ENCODE peak calls at places on chromosomes 5 and 9, in five cellular contexts. R is lower lobe of right lung, F is GM10248, V is mucosa of descending colon, D is progenitor cell of endocrine pancreas. M is an unnamed sample.

GRCh38 chr5:128144491-128144890 is 60.9 kb downstream of the SLC12A2 start:
- DNase-seq in V (no peak), R (no peak), D (no peak), F (no peak), M (no peak)

GRCh38 chr5:169083394-169084018 is 217.4 kb downstream of the SLIT3 start:
- DNase-seq in R (no peak), F (no peak), D (no peak), V (no peak), M (no peak)

GRCh38 chr9:100521282-100521681 is 48.3 kb downstream of the TMEFF1 start:
- DNase-seq in V (no peak), R (no peak), F (no peak), D (no peak), M (no peak)

GRCh38 chr5:74294231-74294705 is 346.3 kb downstream of the ENC1 start:
- DNase-seq in D (no peak), V (no peak), F (peak), R (no peak), M (no peak)

GRCh38 chr9:129887210-129888084 is 52.2 kb downstream of the USP20 start:
- DNase-seq in D (no peak), V (peak), F (no peak), R (no peak), M (no peak)

GRCh38 chr9:114525505-114525904 is 20.2 kb upstream of the WHRN start:
- DNase-seq in V (no peak), F (no peak), D (no peak), R (no peak), M (no peak)

GRCh38 chr9:78029601-78030552 is 1.7 kb downstream of the GNAQ start:
- DNase-seq in R (peak), V (no peak), F (no peak), D (no peak), M (no peak)

GRCh38 chr9:132031869-132032583 is 47.6 kb downstream of the MED27 start:
- DNase-seq in D (no peak), F (peak), V (no peak), R (no peak), M (no peak)

GRCh38 chr5:150068961-150069618 is 17.3 kb downstream of the CSF1R start:
- DNase-seq in R (no peak), V (no peak), F (no peak), D (no peak), M (no peak)

GRCh38 chr9:89410709-89411111 is 87.2 kb downstream of the SEMA4D start:
- DNase-seq in F (peak), V (no peak), D (no peak), R (no peak), M (no peak)

GRCh38 chr5:132007399-132008162 is 3.9 kb downstream of the ACSL6 start:
- DNase-seq in R (peak), D (peak), V (peak), F (peak), M (no peak)

GRCh38 chr5:136901-137300 is 44.9 kb downstream of the PLEKHG4B start:
- DNase-seq in V (no peak), F (no peak), R (no peak), D (no peak), M (no peak)

GRCh38 chr5:73042993-73043392 is 77.4 kb upstream of the TMEM171 start:
- DNase-seq in D (no peak), V (no peak), F (no peak), R (no peak), M (no peak)

GRCh38 chr9:4866239-4866969 is 73.7 kb downstream of the RCL1 start:
- DNase-seq in V (no peak), R (no peak), D (no peak), F (no peak), M (no peak)

GRCh38 chr5:177427919-177428573 is 1.6 kb downstream of the GRK6 start:
- DNase-seq in D (no peak), R (peak), F (no peak), V (peak), M (no peak)

GRCh38 chr9:101226803-101227202 is 158.0 kb downstream of the BAAT start:
- DNase-seq in R (no peak), V (no peak), F (no peak), D (no peak), M (no peak)

GRCh38 chr5:111072949-111073682 is 1.6 kb downstream of the TSLP start:
- DNase-seq in R (peak), D (peak), V (peak), F (peak), M (no peak)

GRCh38 chr9:130054428-130054786 is 701 bp downstream of the GPR107 start:
- DNase-seq in V (no peak), R (no peak), D (no peak), F (no peak), M (no peak)

GRCh38 chr9:129838707-129839259 is 3.5 kb downstream of the USP20 start:
- DNase-seq in D (no peak), R (no peak), V (no peak), F (no peak), M (no peak)

GRCh38 chr9:127763918-127764384 is 14.5 kb downstream of the SH2D3C start:
- DNase-seq in R (peak), V (peak), F (peak), D (no peak), M (no peak)

GRCh38 chr5:142719836-142720330 is 34.0 kb upstream of the FGF1 start:
- DNase-seq in D (no peak), R (no peak), F (no peak), V (no peak), M (no peak)

GRCh38 chr5:81006955-81007636 is 46.9 kb downstream of the RASGRF2 start:
- DNase-seq in V (no peak), F (no peak), R (no peak), D (no peak), M (no peak)

GRCh38 chr9:16352791-16353401 is 517.6 kb downstream of the BNC2 start:
- DNase-seq in V (no peak), R (no peak), F (no peak), D (no peak), M (no peak)

GRCh38 chr9:18857769-18858168 is 175.2 kb downstream of the SAXO1 start:
- DNase-seq in D (no peak), V (no peak), F (no peak), R (no peak), M (no peak)

GRCh38 chr5:138488481-138488945 is 23.2 kb downstream of the EGR1 start:
- DNase-seq in F (no peak), V (no peak), R (no peak), D (no peak), M (no peak)

GRCh38 chr9:35903049-35903448 is 3.0 kb upstream of the HRCT1 start:
- DNase-seq in D (no peak), R (no peak), F (peak), V (no peak), M (no peak)

GRCh38 chr5:130135506-130135905 is 231.2 kb downstream of the CHSY3 start:
- DNase-seq in D (no peak), F (no peak), V (no peak), R (no peak), M (no peak)

GRCh38 chr5:67265951-67266350 is 69.4 kb upstream of the CD180 start:
- DNase-seq in D (no peak), R (no peak), V (no peak), F (no peak), M (no peak)

GRCh38 chr5:88092358-88092757 is 176.3 kb downstream of the TMEM161B start:
- DNase-seq in R (no peak), V (no peak), F (no peak), D (no peak), M (no peak)

GRCh38 chr9:79686381-79687130 is 114.8 kb downstream of the TLE4 start:
- DNase-seq in F (no peak), V (no peak), D (no peak), R (no peak), M (no peak)

GRCh38 chr9:130015353-130016019 is 27.5 kb downstream of the FNBP1 start:
- DNase-seq in F (no peak), R (no peak), D (no peak), V (no peak), M (no peak)

GRCh38 chr5:157540124-157540523 is 35.5 kb downstream of the ADAM19 start:
- DNase-seq in D (no peak), R (no peak), F (no peak), V (no peak), M (no peak)

GRCh38 chr9:2729003-2729402 is 11.7 kb downstream of the KCNV2 start:
- DNase-seq in D (no peak), F (no peak), V (no peak), R (no peak), M (no peak)

GRCh38 chr9:32251539-32251938 is 132.9 kb upstream of the ACO1 start:
- DNase-seq in F (peak), V (no peak), D (peak), R (no peak), M (peak)

GRCh38 chr5:36666986-36667385 is 60.6 kb downstream of the SLC1A3 start:
- DNase-seq in D (no peak), F (no peak), V (no peak), R (no peak), M (no peak)

DNA sequence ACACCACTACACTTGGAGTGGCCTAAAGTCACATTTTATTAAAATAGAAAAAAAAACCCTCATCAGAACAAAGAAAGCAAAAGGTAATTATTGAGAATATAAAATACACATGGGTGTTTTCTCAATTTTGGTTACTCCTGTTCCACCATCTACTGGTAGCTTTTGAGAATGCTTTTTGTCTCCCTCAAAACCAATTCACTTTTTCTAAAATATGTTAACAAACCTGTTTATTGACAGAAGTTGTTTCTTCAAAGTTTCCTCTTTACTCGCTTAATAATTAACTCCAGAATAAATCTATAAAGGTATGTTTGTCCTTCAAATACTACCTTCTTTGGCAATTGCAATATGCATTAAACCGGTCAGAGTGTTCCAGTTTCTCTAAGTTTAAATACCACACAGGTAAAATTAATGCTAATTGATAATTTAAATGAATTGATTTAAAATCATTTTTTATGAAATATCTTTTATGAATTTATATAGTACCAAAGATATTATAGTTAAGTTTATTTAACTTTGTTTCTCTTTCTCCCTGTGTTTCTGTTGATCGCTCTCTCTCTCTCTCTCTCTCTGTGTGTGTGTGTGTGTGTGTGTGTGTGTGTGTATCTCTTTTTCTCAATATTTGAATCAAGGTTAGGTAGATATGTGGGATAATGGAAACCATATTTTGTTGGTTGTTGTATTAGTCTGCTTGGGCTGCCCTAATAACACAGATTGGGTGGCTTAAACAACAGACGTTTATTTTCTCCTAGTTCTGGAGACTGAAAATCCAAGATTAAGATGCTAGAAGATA is 487.4 kb downstream of the PRDM9 start:
- DNase-seq in R (no peak), V (no peak), F (no peak), D (no peak), M (no peak)
- TF ChIP-seq CTCF in R (peak), V (no peak), F (no peak), D (peak), M (no peak)

DNA sequence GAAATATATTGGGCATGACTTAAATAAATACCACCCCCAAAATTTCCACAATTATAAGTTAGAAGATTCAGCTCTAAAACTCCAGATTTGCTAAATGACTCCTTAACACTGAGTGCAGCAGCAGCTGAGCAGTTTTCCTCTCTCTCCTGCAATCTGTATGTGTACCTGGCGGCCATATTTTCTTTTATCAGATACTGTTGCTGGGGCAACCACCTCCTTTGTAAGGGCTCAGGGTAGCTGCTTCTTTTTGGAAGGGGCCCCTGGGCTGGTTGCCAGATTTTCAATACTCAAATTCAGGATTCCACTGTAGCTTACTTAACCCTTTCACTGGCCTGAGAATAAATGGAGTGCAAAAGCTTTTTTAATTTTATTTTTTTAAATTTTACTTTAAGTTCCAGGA is 197.0 kb downstream of the TAF11L14 start:
- DNase-seq in R (no peak), F (no peak), V (no peak), D (no peak), M (no peak)
- TF ChIP-seq CTCF in R (no peak), F (no peak), V (no peak), D (no peak), M (no peak)

DNA sequence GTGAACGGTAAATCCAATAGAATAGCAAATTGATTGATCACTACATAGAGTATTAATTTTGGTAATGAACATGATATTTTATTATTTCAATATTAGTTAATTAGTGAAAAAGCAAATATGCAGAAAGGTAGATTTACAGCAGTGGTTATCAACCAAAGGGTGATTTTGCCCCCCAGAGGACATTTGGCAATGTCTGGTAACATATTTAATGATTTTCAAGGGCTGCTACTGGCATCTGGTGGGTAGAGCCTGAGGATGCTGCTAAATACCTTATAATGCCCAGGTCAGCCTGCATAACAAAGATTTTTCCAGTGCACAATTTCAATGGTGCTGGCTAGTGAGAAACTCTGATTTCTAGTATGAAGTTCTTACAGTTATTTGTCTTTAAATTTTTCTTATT is 1313.7 kb downstream of the PTPRD start:
- DNase-seq in R (no peak), F (no peak), V (no peak), D (no peak), M (no peak)
- TF ChIP-seq CTCF in R (no peak), F (no peak), V (no peak), D (no peak), M (peak)

GRCh38 chr5:95317085-95317484 is 32.2 kb upstream of the MCTP1 start:
- DNase-seq in R (no peak), V (no peak), F (no peak), D (no peak), M (no peak)

DNA sequence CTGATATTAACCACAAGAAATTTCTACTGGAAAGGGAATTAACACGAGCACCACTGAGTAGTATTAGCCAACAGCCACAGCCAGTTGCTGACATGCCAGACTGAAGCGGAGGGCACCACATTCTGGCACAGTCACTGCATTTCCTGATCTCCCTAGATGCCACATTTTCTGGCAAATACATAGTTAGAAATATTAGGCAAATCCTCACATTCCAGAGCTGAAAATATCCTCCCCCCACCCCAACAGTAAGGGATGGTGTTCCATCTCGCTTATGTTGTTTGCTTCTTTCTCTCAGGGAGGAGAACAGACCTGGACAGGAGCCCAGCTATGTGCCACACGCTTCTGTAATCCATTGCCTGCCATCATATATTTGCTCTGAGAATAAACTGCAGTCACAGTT is 32.8 kb upstream of the MCTP1 start:
- DNase-seq in D (no peak), R (no peak), F (no peak), V (no peak), M (no peak)
- TF ChIP-seq CTCF in D (no peak), R (no peak), F (no peak), V (no peak), M (no peak)

GRCh38 chr9:74942801-74943200 is 9.9 kb downstream of the C9orf40 start:
- DNase-seq in R (no peak), D (no peak), V (no peak), F (no peak), M (no peak)

GRCh38 chr9:74935008-74935407 is 17.7 kb downstream of the C9orf40 start:
- DNase-seq in V (no peak), F (no peak), R (no peak), D (no peak), M (no peak)

DNA sequence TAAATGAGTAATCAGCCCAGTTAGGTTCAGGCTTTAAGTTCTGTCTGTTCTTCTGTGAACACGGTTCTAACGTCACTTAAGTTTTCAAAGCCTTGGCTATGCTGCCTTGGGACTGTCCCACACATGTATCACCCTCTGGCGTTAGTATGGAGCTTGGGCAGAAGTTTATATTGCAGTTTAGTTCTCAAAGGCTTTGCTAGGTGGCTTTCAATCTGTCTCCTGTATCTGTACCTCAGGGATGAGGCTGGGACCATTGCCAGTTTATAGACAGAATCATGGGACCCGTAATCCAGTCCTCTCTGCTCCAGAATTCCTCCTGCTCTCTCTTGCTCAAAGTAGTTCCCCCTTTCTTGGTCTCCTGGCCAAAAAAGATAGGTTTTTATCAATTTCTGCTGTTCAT is 12.1 kb downstream of the C9orf40 start:
- DNase-seq in D (no peak), V (no peak), R (no peak), F (no peak), M (no peak)
- TF ChIP-seq CTCF in D (peak), V (peak), R (no peak), F (no peak), M (no peak)

DNA sequence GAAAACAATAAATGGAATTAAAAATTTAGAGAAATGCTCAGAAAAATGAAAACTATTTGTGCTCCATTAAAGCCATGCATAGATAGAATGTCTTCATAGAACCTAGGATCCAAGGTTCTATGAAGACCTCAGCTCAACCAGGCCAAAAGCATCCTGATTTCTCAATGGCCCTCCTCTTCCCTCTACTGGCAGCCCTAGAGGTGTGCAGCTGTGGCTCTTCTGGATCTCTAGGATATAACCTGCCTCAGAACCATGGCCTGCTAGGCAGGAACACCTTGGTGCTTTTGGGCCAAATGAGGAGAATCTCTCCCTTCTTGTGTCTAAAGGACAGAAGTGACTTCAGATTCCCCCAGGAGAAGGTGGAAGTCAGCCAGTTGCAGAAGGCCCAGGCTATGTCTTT is 15.1 kb downstream of the IFNA1 start:
- DNase-seq in F (peak), D (no peak), V (no peak), R (no peak), M (no peak)
- TF ChIP-seq CTCF in F (peak), D (peak), V (peak), R (peak), M (peak)

M was measured in D721Med.